ENCODE peak calls at places on chromosomes 1 and 21, in four cellular contexts. One of them, this sample, is unnamed.
A peak's percentile ranks its signal among the peaks of the same experiment; 100 is the strongest.

GRCh38 chr1:86233406-86233805 is 76.8 kb upstream of the COL24A1 start:
- DNase-seq in tibial nerve: no peak
- DNase-seq in GM23338: no peak
- DNase-seq in IMR-90: no peak
- DNase-seq in this sample: no peak

GRCh38 chr1:200369131-200369530 is 40.7 kb downstream of the ZNF281 start:
- DNase-seq in tibial nerve: no peak
- DNase-seq in IMR-90: no peak
- DNase-seq in GM23338: no peak
- DNase-seq in this sample: no peak

GRCh38 chr1:156152628-156153027 is 757 bp upstream of the SEMA4A start:
- DNase-seq in tibial nerve: no peak
- DNase-seq in GM23338: no peak
- DNase-seq in IMR-90: no peak
- DNase-seq in this sample: no peak

GRCh38 chr1:62428351-62428750 is 8.5 kb upstream of the USP1 start:
- DNase-seq in IMR-90: no peak
- DNase-seq in tibial nerve: no peak
- DNase-seq in GM23338: no peak
- DNase-seq in this sample: no peak

GRCh38 chr1:115426271-115426771 is 88.3 kb upstream of the NGF start:
- DNase-seq in IMR-90: peak; percentile 91
- DNase-seq in tibial nerve: peak; percentile 53
- DNase-seq in GM23338: no peak
- DNase-seq in this sample: peak; percentile 85

GRCh38 chr1:243950166-243950565 is 100.1 kb upstream of the AKT3 start:
- DNase-seq in GM23338: no peak
- DNase-seq in IMR-90: peak; percentile 94
- DNase-seq in tibial nerve: no peak
- DNase-seq in this sample: peak; percentile 83

GRCh38 chr1:29864431-29865022 is 628.2 kb downstream of the PTPRU start:
- DNase-seq in GM23338: no peak
- DNase-seq in tibial nerve: no peak
- DNase-seq in IMR-90: no peak
- DNase-seq in this sample: no peak

GRCh38 chr21:45217010-45217409 is 70.7 kb downstream of the POFUT2 start:
- DNase-seq in tibial nerve: no peak
- DNase-seq in GM23338: no peak
- DNase-seq in IMR-90: no peak
- DNase-seq in this sample: no peak

GRCh38 chr1:35544976-35545375 is 12.2 kb downstream of the KIAA0319L start:
- DNase-seq in IMR-90: peak; percentile 45
- DNase-seq in GM23338: peak; percentile 86
- DNase-seq in tibial nerve: no peak
- DNase-seq in this sample: no peak

GRCh38 chr1:241387216-241387615 is 30.2 kb upstream of the RGS7 start:
- DNase-seq in IMR-90: no peak
- DNase-seq in tibial nerve: no peak
- DNase-seq in GM23338: no peak
- DNase-seq in this sample: no peak

GRCh38 chr1:212244441-212244840 is 40.8 kb upstream of the PPP2R5A start:
- DNase-seq in GM23338: no peak
- DNase-seq in tibial nerve: no peak
- DNase-seq in IMR-90: no peak
- DNase-seq in this sample: no peak

GRCh38 chr1:14598498-14599172 is at the start of gene KAZN:
- DNase-seq in tibial nerve: no peak
- DNase-seq in IMR-90: no peak
- DNase-seq in GM23338: peak; percentile 83
- DNase-seq in this sample: no peak

GRCh38 chr1:25743164-25744139 is 56.5 kb upstream of the SELENON start:
- DNase-seq in IMR-90: peak; percentile 35
- DNase-seq in GM23338: no peak
- DNase-seq in tibial nerve: peak; percentile 96
- DNase-seq in this sample: peak; percentile 69

GRCh38 chr1:2312589-2313301 is 78.6 kb downstream of the MORN1 start:
- DNase-seq in tibial nerve: peak; percentile 50
- DNase-seq in IMR-90: no peak
- DNase-seq in GM23338: no peak
- DNase-seq in this sample: no peak
- H3K27ac ChIP-seq in tibial nerve: peak overlapping the region; percentile 87
- H3K27ac ChIP-seq in IMR-90: no peak overlapping the region
- H3K27ac ChIP-seq in GM23338: no peak overlapping the region
- H3K27ac ChIP-seq in this sample: no peak overlapping the region

GRCh38 chr1:46491500-46492268 is 2.0 kb downstream of the DMBX1 start:
- DNase-seq in GM23338: no peak
- DNase-seq in IMR-90: no peak
- DNase-seq in tibial nerve: no peak
- DNase-seq in this sample: no peak

GRCh38 chr1:46492269-46492853 is 2.7 kb downstream of the DMBX1 start:
- DNase-seq in IMR-90: no peak
- DNase-seq in GM23338: no peak
- DNase-seq in tibial nerve: no peak
- DNase-seq in this sample: no peak

GRCh38 chr1:46489638-46490602 is at the start of gene DMBX1:
- DNase-seq in GM23338: peak; percentile 93
- DNase-seq in IMR-90: no peak
- DNase-seq in tibial nerve: no peak
- DNase-seq in this sample: no peak

GRCh38 chr1:46489169-46489637 is 433 bp upstream of the DMBX1 start:
- DNase-seq in GM23338: no peak
- DNase-seq in IMR-90: no peak
- DNase-seq in tibial nerve: no peak
- DNase-seq in this sample: no peak

DNA sequence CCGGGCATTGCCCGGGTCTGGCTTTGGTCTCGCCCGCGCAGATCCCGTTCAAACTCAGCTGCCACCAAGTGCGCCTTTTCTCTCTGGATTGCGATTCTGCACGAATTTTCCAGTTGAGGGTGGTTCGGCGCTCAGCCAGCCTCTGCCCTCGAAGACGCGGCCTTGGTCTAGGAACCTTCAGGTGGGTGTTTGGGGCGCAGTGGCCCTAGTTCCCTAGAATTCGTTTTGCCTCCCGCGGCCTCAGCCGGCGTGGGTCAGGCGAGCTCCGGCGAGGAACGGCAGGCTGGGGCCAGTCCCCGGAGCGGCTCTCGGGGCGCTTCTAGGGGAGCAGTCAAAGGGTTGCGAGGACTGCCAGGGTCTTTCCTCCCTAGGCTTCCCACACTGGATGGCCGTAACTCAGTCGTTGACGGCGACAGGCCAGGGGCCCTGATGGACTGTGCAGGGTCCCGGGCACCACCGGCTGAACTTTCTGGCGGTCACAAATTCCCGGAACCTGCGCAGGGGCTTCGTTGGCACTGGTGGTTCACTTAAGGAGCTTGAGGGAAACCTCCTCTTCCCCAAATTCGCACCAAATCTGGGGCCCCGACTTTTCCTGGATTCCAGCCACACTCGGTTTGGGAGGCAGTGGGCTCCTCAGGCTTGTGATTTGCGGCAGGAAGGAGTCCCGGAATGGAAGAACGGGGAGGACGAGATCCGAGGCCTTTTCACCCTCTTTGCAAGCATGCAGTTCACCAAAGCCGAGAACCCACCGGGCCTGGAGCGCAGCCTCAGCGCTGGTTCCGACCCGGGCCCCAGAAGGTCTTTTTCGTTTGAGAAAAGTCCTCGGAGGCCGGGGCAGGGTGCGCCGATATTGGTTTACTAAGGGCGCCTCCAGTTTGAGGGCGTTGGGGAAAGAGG is 1.2 kb downstream of the DMBX1 start:
- DNase-seq in GM23338: no peak
- DNase-seq in tibial nerve: no peak
- DNase-seq in IMR-90: no peak
- DNase-seq in this sample: no peak
- H3K27me3 ChIP-seq in GM23338: peaks cover 100% of the 10 kb centered on the region
- H3K27me3 ChIP-seq in tibial nerve: peaks cover 2% of the 10 kb centered on the region
- H3K27me3 ChIP-seq in IMR-90: peaks cover 96% of the 10 kb centered on the region
- H3K27me3 ChIP-seq in this sample: peaks cover 97% of the 10 kb centered on the region

DNA sequence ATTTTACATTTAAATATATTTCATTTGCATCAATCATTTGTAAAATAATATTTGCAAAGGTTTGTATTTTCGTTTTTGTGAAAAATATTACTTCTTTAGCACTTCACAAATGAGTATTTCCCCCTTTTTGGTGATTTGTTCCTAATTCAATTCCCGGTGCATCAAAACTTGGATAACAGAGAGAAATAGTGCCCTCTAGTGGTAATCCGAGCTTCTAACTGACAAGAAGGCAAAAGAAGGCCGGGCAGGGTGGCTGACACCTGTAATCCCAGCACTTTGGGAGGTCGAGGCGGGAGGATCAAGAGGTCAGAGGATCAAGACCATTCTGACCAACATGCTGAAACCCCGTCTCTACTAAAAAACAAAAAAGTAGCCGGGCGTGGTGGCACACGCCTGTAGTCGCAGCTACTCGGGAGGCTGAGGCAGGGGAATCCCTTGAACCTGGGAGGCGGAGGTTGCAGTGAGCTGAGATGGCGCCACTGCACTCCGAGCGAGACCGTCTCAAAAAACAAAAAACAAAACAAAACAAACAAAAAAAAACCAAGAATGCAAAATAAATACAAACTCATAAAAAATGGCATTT is 137.7 kb downstream of the COL11A1 start:
- DNase-seq in GM23338: peak; percentile 93
- DNase-seq in IMR-90: peak; percentile 75
- DNase-seq in tibial nerve: no peak
- DNase-seq in this sample: peak; percentile 53
- TF ChIP-seq CTCF in GM23338: peak; percentile 72
- TF ChIP-seq CTCF in IMR-90: peak; percentile 69
- TF ChIP-seq CTCF in tibial nerve: peak; percentile 15
- TF ChIP-seq CTCF in this sample: peak; percentile 68

GRCh38 chr21:42621828-42622199 is 31.6 kb upstream of the PDE9A start:
- DNase-seq in GM23338: no peak
- DNase-seq in tibial nerve: no peak
- DNase-seq in IMR-90: no peak
- DNase-seq in this sample: no peak
- H3K27ac ChIP-seq in GM23338: no peak overlapping the region
- H3K27ac ChIP-seq in tibial nerve: peak overlapping the region; percentile 43
- H3K27ac ChIP-seq in IMR-90: no peak overlapping the region
- H3K27ac ChIP-seq in this sample: no peak overlapping the region

DNA sequence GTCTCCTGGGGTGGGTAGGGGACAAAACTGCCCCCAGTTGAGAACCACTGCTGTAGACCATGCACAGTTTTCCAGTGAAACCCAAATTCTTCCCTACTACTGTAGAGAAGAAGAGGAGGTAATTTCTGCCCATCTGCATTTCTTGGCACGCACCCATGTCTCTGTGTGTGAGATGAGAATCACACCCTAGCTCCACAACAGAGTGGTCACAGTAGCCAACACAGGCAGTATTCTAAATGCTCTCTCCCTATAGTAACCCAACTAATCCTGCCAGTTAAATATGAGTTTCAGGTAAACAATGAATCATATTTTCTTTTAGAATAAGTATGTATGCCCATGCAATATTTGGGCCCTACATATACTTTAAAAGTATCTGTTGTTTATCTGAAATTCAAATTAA is 1.2 kb upstream of the CAPN2 start:
- DNase-seq in IMR-90: peak; percentile 60
- DNase-seq in GM23338: no peak
- DNase-seq in tibial nerve: no peak
- DNase-seq in this sample: no peak
- H3K27me3 ChIP-seq in IMR-90: no peaks in the 10 kb centered on the region
- H3K27me3 ChIP-seq in GM23338: peaks cover 51% of the 10 kb centered on the region
- H3K27me3 ChIP-seq in tibial nerve: no peaks in the 10 kb centered on the region
- H3K27me3 ChIP-seq in this sample: no peaks in the 10 kb centered on the region

DNA sequence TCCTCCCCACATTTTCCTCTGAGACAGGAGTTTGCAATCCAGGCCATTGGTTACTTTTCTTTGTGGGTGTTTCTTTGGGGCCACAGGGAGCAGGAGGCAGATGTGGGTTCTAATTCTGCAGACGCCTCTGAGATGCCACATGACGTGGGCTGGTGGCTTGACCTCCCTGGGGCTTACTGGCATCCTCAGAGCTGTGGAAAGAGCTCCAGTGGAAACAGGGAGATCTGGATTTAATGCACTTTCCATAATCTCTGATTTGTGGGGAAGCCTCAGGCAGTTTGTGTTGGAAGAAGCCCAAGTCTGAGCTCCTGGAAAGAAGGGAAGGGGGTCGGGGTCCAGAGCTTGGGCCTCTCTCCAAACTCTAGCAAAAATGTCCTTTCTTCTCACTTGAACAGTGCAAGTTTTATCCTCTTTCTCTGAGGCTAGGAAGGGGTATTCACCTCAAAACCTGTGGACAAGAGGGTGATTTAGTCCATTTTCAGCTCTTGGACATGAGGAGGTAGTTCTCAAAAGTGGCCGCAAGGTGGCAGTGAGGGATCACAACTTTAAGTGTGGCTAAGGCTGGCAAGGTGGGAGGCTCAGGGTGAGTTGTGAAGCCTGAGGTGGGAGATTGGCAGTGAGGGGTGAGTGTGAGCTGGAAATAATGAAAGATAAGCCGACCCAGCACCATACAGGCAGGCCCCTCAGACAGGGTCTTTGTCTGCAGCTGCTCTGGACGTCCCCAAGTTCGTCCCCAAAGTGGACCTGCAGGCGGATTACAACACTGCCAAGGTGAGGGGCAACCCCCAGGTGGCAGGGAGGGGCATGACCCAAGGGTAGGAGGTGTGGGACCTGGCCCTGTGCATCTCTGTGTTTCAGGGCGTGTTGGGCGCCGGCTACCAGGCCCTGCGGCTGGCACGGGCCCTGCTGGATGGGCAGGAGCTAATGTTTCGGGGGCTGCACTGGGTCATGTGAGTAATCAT is 9.2 kb downstream of the IKBKE start:
- DNase-seq in IMR-90: peak; percentile 82
- DNase-seq in GM23338: peak; percentile 92
- DNase-seq in tibial nerve: peak; percentile 68
- DNase-seq in this sample: peak; percentile 75
- TF ChIP-seq CTCF in IMR-90: peak; percentile 79
- TF ChIP-seq CTCF in GM23338: peak; percentile 91
- TF ChIP-seq CTCF in tibial nerve: peak; percentile 74
- TF ChIP-seq CTCF in this sample: peak; percentile 86

This sample was measured in brain microvascular endothelial cell.